ENCODE peak calls at places on chromosomes 16 and 17, in ten cellular contexts. One of them, this sample, is unnamed.

GRCh38 chr17:50661795-50662391 is 27.2 kb downstream of the ABCC3 start:
- DNase-seq in stimulated activated naive CD8-positive, alpha-beta T cell treated with anti-CD3 and anti-CD28 coated beads, Interleukin-15, amount 100 ng/mL, for 72 hours: no peak
- DNase-seq in breast epithelium: peak
- DNase-seq in fibroblast of the conjunctiva: peak
- DNase-seq in IMR-90: peak
- DNase-seq in ELR: peak
- DNase-seq in germinal center: no peak
- DNase-seq in non-pigmented ciliary epithelial cell: peak
- DNase-seq in SW 1271: peak
- DNase-seq in cardiac fibroblast: peak
- DNase-seq in this sample: no peak

GRCh38 chr16:8962393-8963009 is 1.2 kb downstream of the USP7 start:
- DNase-seq in stimulated activated naive CD8-positive, alpha-beta T cell treated with anti-CD3 and anti-CD28 coated beads, Interleukin-15, amount 100 ng/mL, for 72 hours: peak
- DNase-seq in breast epithelium: no peak
- DNase-seq in fibroblast of the conjunctiva: no peak
- DNase-seq in IMR-90: no peak
- DNase-seq in ELR: no peak
- DNase-seq in germinal center: peak
- DNase-seq in non-pigmented ciliary epithelial cell: no peak
- DNase-seq in SW 1271: no peak
- DNase-seq in cardiac fibroblast: no peak
- DNase-seq in this sample: no peak

GRCh38 chr16:65782537-65783290 is 583.8 kb upstream of the CDH5 start:
- DNase-seq in stimulated activated naive CD8-positive, alpha-beta T cell treated with anti-CD3 and anti-CD28 coated beads, Interleukin-15, amount 100 ng/mL, for 72 hours: no peak
- DNase-seq in breast epithelium: no peak
- DNase-seq in fibroblast of the conjunctiva: peak
- DNase-seq in IMR-90: peak
- DNase-seq in ELR: peak
- DNase-seq in germinal center: no peak
- DNase-seq in non-pigmented ciliary epithelial cell: peak
- DNase-seq in SW 1271: no peak
- DNase-seq in cardiac fibroblast: peak
- DNase-seq in this sample: no peak

GRCh38 chr16:11052080-11052808 is 107.9 kb downstream of the CLEC16A start:
- DNase-seq in stimulated activated naive CD8-positive, alpha-beta T cell treated with anti-CD3 and anti-CD28 coated beads, Interleukin-15, amount 100 ng/mL, for 72 hours: peak
- DNase-seq in breast epithelium: no peak
- DNase-seq in fibroblast of the conjunctiva: no peak
- DNase-seq in IMR-90: no peak
- DNase-seq in ELR: no peak
- DNase-seq in germinal center: peak
- DNase-seq in non-pigmented ciliary epithelial cell: no peak
- DNase-seq in SW 1271: no peak
- DNase-seq in cardiac fibroblast: no peak
- DNase-seq in this sample: no peak

GRCh38 chr16:79519448-79519847 is 81.1 kb downstream of the MAF start:
- DNase-seq in stimulated activated naive CD8-positive, alpha-beta T cell treated with anti-CD3 and anti-CD28 coated beads, Interleukin-15, amount 100 ng/mL, for 72 hours: no peak
- DNase-seq in breast epithelium: no peak
- DNase-seq in fibroblast of the conjunctiva: no peak
- DNase-seq in IMR-90: no peak
- DNase-seq in ELR: no peak
- DNase-seq in germinal center: no peak
- DNase-seq in non-pigmented ciliary epithelial cell: no peak
- DNase-seq in SW 1271: no peak
- DNase-seq in cardiac fibroblast: no peak
- DNase-seq in this sample: no peak

GRCh38 chr16:28105297-28105696 is 41.8 kb upstream of the GSG1L start:
- DNase-seq in stimulated activated naive CD8-positive, alpha-beta T cell treated with anti-CD3 and anti-CD28 coated beads, Interleukin-15, amount 100 ng/mL, for 72 hours: no peak
- DNase-seq in breast epithelium: no peak
- DNase-seq in fibroblast of the conjunctiva: no peak
- DNase-seq in IMR-90: no peak
- DNase-seq in ELR: no peak
- DNase-seq in germinal center: no peak
- DNase-seq in non-pigmented ciliary epithelial cell: no peak
- DNase-seq in SW 1271: no peak
- DNase-seq in cardiac fibroblast: no peak
- DNase-seq in this sample: no peak

GRCh38 chr16:50210266-50211038 is 55.9 kb upstream of the ADCY7 start:
- DNase-seq in stimulated activated naive CD8-positive, alpha-beta T cell treated with anti-CD3 and anti-CD28 coated beads, Interleukin-15, amount 100 ng/mL, for 72 hours: peak
- DNase-seq in breast epithelium: peak
- DNase-seq in fibroblast of the conjunctiva: peak
- DNase-seq in IMR-90: peak
- DNase-seq in ELR: peak
- DNase-seq in germinal center: peak
- DNase-seq in non-pigmented ciliary epithelial cell: no peak
- DNase-seq in SW 1271: no peak
- DNase-seq in cardiac fibroblast: peak
- DNase-seq in this sample: peak

GRCh38 chr16:81522141-81522701 is 77.6 kb downstream of the CMIP start:
- DNase-seq in stimulated activated naive CD8-positive, alpha-beta T cell treated with anti-CD3 and anti-CD28 coated beads, Interleukin-15, amount 100 ng/mL, for 72 hours: no peak
- DNase-seq in breast epithelium: peak
- DNase-seq in fibroblast of the conjunctiva: no peak
- DNase-seq in IMR-90: no peak
- DNase-seq in ELR: no peak
- DNase-seq in germinal center: no peak
- DNase-seq in non-pigmented ciliary epithelial cell: no peak
- DNase-seq in SW 1271: no peak
- DNase-seq in cardiac fibroblast: peak
- DNase-seq in this sample: no peak

GRCh38 chr17:34314279-34314678 is 5.0 kb upstream of the CCL8 start:
- DNase-seq in stimulated activated naive CD8-positive, alpha-beta T cell treated with anti-CD3 and anti-CD28 coated beads, Interleukin-15, amount 100 ng/mL, for 72 hours: no peak
- DNase-seq in breast epithelium: no peak
- DNase-seq in fibroblast of the conjunctiva: peak
- DNase-seq in IMR-90: peak
- DNase-seq in ELR: no peak
- DNase-seq in germinal center: no peak
- DNase-seq in non-pigmented ciliary epithelial cell: no peak
- DNase-seq in SW 1271: no peak
- DNase-seq in cardiac fibroblast: peak
- DNase-seq in this sample: peak

GRCh38 chr16:90077757-90078593 is 844 bp upstream of the PRDM7 start:
- DNase-seq in stimulated activated naive CD8-positive, alpha-beta T cell treated with anti-CD3 and anti-CD28 coated beads, Interleukin-15, amount 100 ng/mL, for 72 hours: peak
- DNase-seq in breast epithelium: no peak
- DNase-seq in fibroblast of the conjunctiva: no peak
- DNase-seq in IMR-90: peak
- DNase-seq in ELR: peak
- DNase-seq in germinal center: peak
- DNase-seq in non-pigmented ciliary epithelial cell: no peak
- DNase-seq in SW 1271: no peak
- DNase-seq in cardiac fibroblast: peak
- DNase-seq in this sample: no peak

GRCh38 chr17:16940116-16940881 is 31.6 kb downstream of the TNFRSF13B start:
- DNase-seq in stimulated activated naive CD8-positive, alpha-beta T cell treated with anti-CD3 and anti-CD28 coated beads, Interleukin-15, amount 100 ng/mL, for 72 hours: no peak
- DNase-seq in breast epithelium: peak
- DNase-seq in fibroblast of the conjunctiva: no peak
- DNase-seq in IMR-90: no peak
- DNase-seq in ELR: no peak
- DNase-seq in germinal center: no peak
- DNase-seq in non-pigmented ciliary epithelial cell: no peak
- DNase-seq in SW 1271: no peak
- DNase-seq in cardiac fibroblast: no peak
- DNase-seq in this sample: no peak

GRCh38 chr16:17266606-17267313 is 204.0 kb downstream of the XYLT1 start:
- DNase-seq in stimulated activated naive CD8-positive, alpha-beta T cell treated with anti-CD3 and anti-CD28 coated beads, Interleukin-15, amount 100 ng/mL, for 72 hours: no peak
- DNase-seq in breast epithelium: no peak
- DNase-seq in fibroblast of the conjunctiva: no peak
- DNase-seq in IMR-90: no peak
- DNase-seq in ELR: no peak
- DNase-seq in germinal center: no peak
- DNase-seq in non-pigmented ciliary epithelial cell: no peak
- DNase-seq in SW 1271: no peak
- DNase-seq in cardiac fibroblast: no peak
- DNase-seq in this sample: no peak

GRCh38 chr16:68069511-68070248 is 15.5 kb upstream of the NFATC3 start:
- DNase-seq in stimulated activated naive CD8-positive, alpha-beta T cell treated with anti-CD3 and anti-CD28 coated beads, Interleukin-15, amount 100 ng/mL, for 72 hours: no peak
- DNase-seq in breast epithelium: no peak
- DNase-seq in fibroblast of the conjunctiva: no peak
- DNase-seq in IMR-90: no peak
- DNase-seq in ELR: no peak
- DNase-seq in germinal center: no peak
- DNase-seq in non-pigmented ciliary epithelial cell: no peak
- DNase-seq in SW 1271: no peak
- DNase-seq in cardiac fibroblast: no peak
- DNase-seq in this sample: no peak

GRCh38 chr17:40582328-40582901 is 17.1 kb upstream of the CCR7 start:
- DNase-seq in stimulated activated naive CD8-positive, alpha-beta T cell treated with anti-CD3 and anti-CD28 coated beads, Interleukin-15, amount 100 ng/mL, for 72 hours: peak
- DNase-seq in breast epithelium: peak
- DNase-seq in fibroblast of the conjunctiva: no peak
- DNase-seq in IMR-90: no peak
- DNase-seq in ELR: no peak
- DNase-seq in germinal center: no peak
- DNase-seq in non-pigmented ciliary epithelial cell: no peak
- DNase-seq in SW 1271: no peak
- DNase-seq in cardiac fibroblast: no peak
- DNase-seq in this sample: no peak

GRCh38 chr17:42403150-42403549 is 14.9 kb upstream of the STAT3 start:
- DNase-seq in stimulated activated naive CD8-positive, alpha-beta T cell treated with anti-CD3 and anti-CD28 coated beads, Interleukin-15, amount 100 ng/mL, for 72 hours: peak
- DNase-seq in breast epithelium: no peak
- DNase-seq in fibroblast of the conjunctiva: no peak
- DNase-seq in IMR-90: no peak
- DNase-seq in ELR: no peak
- DNase-seq in germinal center: no peak
- DNase-seq in non-pigmented ciliary epithelial cell: no peak
- DNase-seq in SW 1271: no peak
- DNase-seq in cardiac fibroblast: no peak
- DNase-seq in this sample: no peak

GRCh38 chr17:4840893-4841242 is 7.7 kb downstream of the MINK1 start:
- DNase-seq in stimulated activated naive CD8-positive, alpha-beta T cell treated with anti-CD3 and anti-CD28 coated beads, Interleukin-15, amount 100 ng/mL, for 72 hours: peak
- DNase-seq in breast epithelium: no peak
- DNase-seq in fibroblast of the conjunctiva: no peak
- DNase-seq in IMR-90: no peak
- DNase-seq in ELR: no peak
- DNase-seq in germinal center: no peak
- DNase-seq in non-pigmented ciliary epithelial cell: no peak
- DNase-seq in SW 1271: no peak
- DNase-seq in cardiac fibroblast: no peak
- DNase-seq in this sample: no peak

GRCh38 chr16:89476379-89476778 is 14.0 kb downstream of the ANKRD11 start:
- DNase-seq in stimulated activated naive CD8-positive, alpha-beta T cell treated with anti-CD3 and anti-CD28 coated beads, Interleukin-15, amount 100 ng/mL, for 72 hours: no peak
- DNase-seq in breast epithelium: no peak
- DNase-seq in fibroblast of the conjunctiva: no peak
- DNase-seq in IMR-90: no peak
- DNase-seq in ELR: no peak
- DNase-seq in germinal center: peak
- DNase-seq in non-pigmented ciliary epithelial cell: no peak
- DNase-seq in SW 1271: no peak
- DNase-seq in cardiac fibroblast: no peak
- DNase-seq in this sample: no peak

GRCh38 chr16:2475413-2476344 is 752 bp downstream of the TBC1D24 start:
- DNase-seq in stimulated activated naive CD8-positive, alpha-beta T cell treated with anti-CD3 and anti-CD28 coated beads, Interleukin-15, amount 100 ng/mL, for 72 hours: peak
- DNase-seq in breast epithelium: no peak
- DNase-seq in fibroblast of the conjunctiva: no peak
- DNase-seq in IMR-90: no peak
- DNase-seq in ELR: peak
- DNase-seq in germinal center: no peak
- DNase-seq in non-pigmented ciliary epithelial cell: no peak
- DNase-seq in SW 1271: no peak
- DNase-seq in cardiac fibroblast: no peak
- DNase-seq in this sample: no peak

GRCh38 chr16:22369221-22369811 is 5.1 kb downstream of the CDR2 start:
- DNase-seq in stimulated activated naive CD8-positive, alpha-beta T cell treated with anti-CD3 and anti-CD28 coated beads, Interleukin-15, amount 100 ng/mL, for 72 hours: no peak
- DNase-seq in breast epithelium: no peak
- DNase-seq in fibroblast of the conjunctiva: no peak
- DNase-seq in IMR-90: peak
- DNase-seq in ELR: peak
- DNase-seq in germinal center: no peak
- DNase-seq in non-pigmented ciliary epithelial cell: no peak
- DNase-seq in SW 1271: no peak
- DNase-seq in cardiac fibroblast: peak
- DNase-seq in this sample: no peak

GRCh38 chr17:82063424-82064415 is 1.9 kb downstream of the DUS1L start:
- DNase-seq in stimulated activated naive CD8-positive, alpha-beta T cell treated with anti-CD3 and anti-CD28 coated beads, Interleukin-15, amount 100 ng/mL, for 72 hours: no peak
- DNase-seq in breast epithelium: no peak
- DNase-seq in fibroblast of the conjunctiva: no peak
- DNase-seq in IMR-90: no peak
- DNase-seq in ELR: no peak
- DNase-seq in germinal center: no peak
- DNase-seq in non-pigmented ciliary epithelial cell: no peak
- DNase-seq in SW 1271: no peak
- DNase-seq in cardiac fibroblast: no peak
- DNase-seq in this sample: no peak

GRCh38 chr16:12092347-12092882 is 115.9 kb downstream of the SNX29 start:
- DNase-seq in stimulated activated naive CD8-positive, alpha-beta T cell treated with anti-CD3 and anti-CD28 coated beads, Interleukin-15, amount 100 ng/mL, for 72 hours: no peak
- DNase-seq in breast epithelium: peak
- DNase-seq in fibroblast of the conjunctiva: peak
- DNase-seq in IMR-90: peak
- DNase-seq in ELR: peak
- DNase-seq in germinal center: no peak
- DNase-seq in non-pigmented ciliary epithelial cell: no peak
- DNase-seq in SW 1271: no peak
- DNase-seq in cardiac fibroblast: peak
- DNase-seq in this sample: no peak

GRCh38 chr16:76780556-76780955 is 410.4 kb upstream of the MON1B start:
- DNase-seq in stimulated activated naive CD8-positive, alpha-beta T cell treated with anti-CD3 and anti-CD28 coated beads, Interleukin-15, amount 100 ng/mL, for 72 hours: no peak
- DNase-seq in breast epithelium: no peak
- DNase-seq in fibroblast of the conjunctiva: peak
- DNase-seq in IMR-90: no peak
- DNase-seq in ELR: no peak
- DNase-seq in germinal center: no peak
- DNase-seq in non-pigmented ciliary epithelial cell: no peak
- DNase-seq in SW 1271: no peak
- DNase-seq in cardiac fibroblast: no peak
- DNase-seq in this sample: no peak

GRCh38 chr16:12898556-12898955 is 2.8 kb upstream of the SHISA9 start:
- DNase-seq in stimulated activated naive CD8-positive, alpha-beta T cell treated with anti-CD3 and anti-CD28 coated beads, Interleukin-15, amount 100 ng/mL, for 72 hours: no peak
- DNase-seq in breast epithelium: no peak
- DNase-seq in fibroblast of the conjunctiva: no peak
- DNase-seq in IMR-90: no peak
- DNase-seq in ELR: no peak
- DNase-seq in germinal center: no peak
- DNase-seq in non-pigmented ciliary epithelial cell: no peak
- DNase-seq in SW 1271: no peak
- DNase-seq in cardiac fibroblast: no peak
- DNase-seq in this sample: no peak

GRCh38 chr17:81403040-81403467 is 7.8 kb downstream of the BAHCC1 start:
- DNase-seq in stimulated activated naive CD8-positive, alpha-beta T cell treated with anti-CD3 and anti-CD28 coated beads, Interleukin-15, amount 100 ng/mL, for 72 hours: no peak
- DNase-seq in breast epithelium: no peak
- DNase-seq in fibroblast of the conjunctiva: no peak
- DNase-seq in IMR-90: peak
- DNase-seq in ELR: no peak
- DNase-seq in germinal center: no peak
- DNase-seq in non-pigmented ciliary epithelial cell: no peak
- DNase-seq in SW 1271: no peak
- DNase-seq in cardiac fibroblast: no peak
- DNase-seq in this sample: no peak

GRCh38 chr16:86550281-86550680 is 4.8 kb downstream of the MTHFSD start:
- DNase-seq in stimulated activated naive CD8-positive, alpha-beta T cell treated with anti-CD3 and anti-CD28 coated beads, Interleukin-15, amount 100 ng/mL, for 72 hours: no peak
- DNase-seq in breast epithelium: no peak
- DNase-seq in fibroblast of the conjunctiva: no peak
- DNase-seq in IMR-90: no peak
- DNase-seq in ELR: no peak
- DNase-seq in germinal center: no peak
- DNase-seq in non-pigmented ciliary epithelial cell: no peak
- DNase-seq in SW 1271: no peak
- DNase-seq in cardiac fibroblast: no peak
- DNase-seq in this sample: no peak

GRCh38 chr17:6605142-6605541 is 35.4 kb downstream of the KIAA0753 start:
- DNase-seq in stimulated activated naive CD8-positive, alpha-beta T cell treated with anti-CD3 and anti-CD28 coated beads, Interleukin-15, amount 100 ng/mL, for 72 hours: no peak
- DNase-seq in breast epithelium: no peak
- DNase-seq in fibroblast of the conjunctiva: no peak
- DNase-seq in IMR-90: no peak
- DNase-seq in ELR: no peak
- DNase-seq in germinal center: no peak
- DNase-seq in non-pigmented ciliary epithelial cell: no peak
- DNase-seq in SW 1271: no peak
- DNase-seq in cardiac fibroblast: no peak
- DNase-seq in this sample: no peak

GRCh38 chr16:28876016-28876659 is 2.1 kb upstream of the ATP2A1 start:
- DNase-seq in stimulated activated naive CD8-positive, alpha-beta T cell treated with anti-CD3 and anti-CD28 coated beads, Interleukin-15, amount 100 ng/mL, for 72 hours: no peak
- DNase-seq in breast epithelium: no peak
- DNase-seq in fibroblast of the conjunctiva: no peak
- DNase-seq in IMR-90: no peak
- DNase-seq in ELR: no peak
- DNase-seq in germinal center: no peak
- DNase-seq in non-pigmented ciliary epithelial cell: no peak
- DNase-seq in SW 1271: no peak
- DNase-seq in cardiac fibroblast: no peak
- DNase-seq in this sample: no peak

GRCh38 chr17:28365487-28365886 is 488 bp upstream of the SEBOX start:
- DNase-seq in stimulated activated naive CD8-positive, alpha-beta T cell treated with anti-CD3 and anti-CD28 coated beads, Interleukin-15, amount 100 ng/mL, for 72 hours: no peak
- DNase-seq in breast epithelium: no peak
- DNase-seq in fibroblast of the conjunctiva: no peak
- DNase-seq in IMR-90: no peak
- DNase-seq in ELR: no peak
- DNase-seq in germinal center: no peak
- DNase-seq in non-pigmented ciliary epithelial cell: no peak
- DNase-seq in SW 1271: no peak
- DNase-seq in cardiac fibroblast: no peak
- DNase-seq in this sample: no peak